ENCODE peak calls at places on chromosomes 16 and 17, in eight cellular contexts. V, M, F, K, H, R, N and U are unnamed samples.
A peak's percentile ranks its signal among the peaks of the same experiment; 100 is the strongest.

GRCh38 chr17:2070241-2071023 is 15.5 kb downstream of the HIC1 start:
- DNase-seq in V (no peak), M (no peak), F (no peak), K (no peak), H (no peak), R (no peak), N (no peak), U (no peak)

GRCh38 chr17:1490643-1491405 is 1.7 kb downstream of the MYO1C start:
- DNase-seq in V (peak; percentile 83), M (peak; percentile 84), F (peak; percentile 46), K (peak; percentile 84), H (peak; percentile 78), R (peak; percentile 81), N (peak; percentile 41), U (peak; percentile 76)

GRCh38 chr17:40325156-40326013 is 16.4 kb downstream of the RARA start:
- DNase-seq in V (no peak), M (no peak), F (no peak), K (no peak), H (no peak), R (no peak), N (no peak), U (no peak)

GRCh38 chr16:79081292-79082066 is 519.1 kb downstream of the MAF start:
- DNase-seq in V (no peak), M (no peak), F (no peak), K (no peak), H (no peak), R (no peak), N (no peak), U (no peak)

GRCh38 chr16:50593410-50594139 is 45.4 kb downstream of the NKD1 start:
- DNase-seq in V (no peak), M (no peak), F (no peak), K (peak; percentile 86), H (peak; percentile 31), R (no peak), N (no peak), U (no peak)

GRCh38 chr17:5958850-5959249 is 111.3 kb upstream of the WSCD1 start:
- DNase-seq in V (no peak), M (no peak), F (peak; percentile 10), K (no peak), H (no peak), R (no peak), N (no peak), U (no peak)

GRCh38 chr16:58230259-58230658 is 32.4 kb upstream of the CSNK2A2 start:
- DNase-seq in V (no peak), M (no peak), F (no peak), K (no peak), H (no peak), R (no peak), N (no peak), U (no peak)

GRCh38 chr17:35789044-35789443 is 6.4 kb downstream of the MMP28 start:
- DNase-seq in V (no peak), M (no peak), F (no peak), K (no peak), H (no peak), R (no peak), N (no peak), U (no peak)

GRCh38 chr16:566475-567361 is at the start of gene NHLRC4:
- DNase-seq in V (peak; percentile 76), M (peak; percentile 78), F (no peak), K (peak; percentile 48), H (peak; percentile 42), R (peak; percentile 80), N (peak; percentile 25), U (peak; percentile 59)
- H3K4me1 ChIP-seq in V (peaks cover 20% of the 10 kb centered on the region), M (peaks cover 39% of the 10 kb centered on the region), F (peaks cover 6% of the 10 kb centered on the region), K (peaks cover 13% of the 10 kb centered on the region), H (peaks cover 15% of the 10 kb centered on the region), R (peaks cover 24% of the 10 kb centered on the region), N (peaks cover 38% of the 10 kb centered on the region), U (peaks cover 5% of the 10 kb centered on the region)

GRCh38 chr17:64203630-64204029 is 59.4 kb downstream of the TEX2 start:
- DNase-seq in V (no peak), M (no peak), F (no peak), K (no peak), H (no peak), R (no peak), N (no peak), U (no peak)

GRCh38 chr17:64209356-64209941 is 53.6 kb downstream of the TEX2 start:
- DNase-seq in V (no peak), M (no peak), F (no peak), K (no peak), H (no peak), R (no peak), N (no peak), U (no peak)

GRCh38 chr17:64209983-64210382 is 53.1 kb downstream of the TEX2 start:
- DNase-seq in V (no peak), M (no peak), F (no peak), K (no peak), H (no peak), R (no peak), N (no peak), U (no peak)

GRCh38 chr17:64202683-64203430 is 60.2 kb downstream of the TEX2 start:
- DNase-seq in V (no peak), M (no peak), F (peak; percentile 86), K (peak; percentile 29), H (peak; percentile 75), R (no peak), N (no peak), U (no peak)

GRCh38 chr17:64205804-64206203 is 57.3 kb downstream of the TEX2 start:
- DNase-seq in V (no peak), M (no peak), F (no peak), K (no peak), H (no peak), R (no peak), N (no peak), U (no peak)
- H3K4me1 ChIP-seq in V (no peaks in the 10 kb centered on the region), M (peaks cover 8% of the 10 kb centered on the region), F (peaks cover 16% of the 10 kb centered on the region), K (peaks cover 4% of the 10 kb centered on the region), H (peaks cover 31% of the 10 kb centered on the region), R (peaks cover 8% of the 10 kb centered on the region), N (no peaks in the 10 kb centered on the region), U (peaks cover 8% of the 10 kb centered on the region)

GRCh38 chr17:7237761-7238417 is 1.4 kb downstream of the PHF23 start:
- DNase-seq in V (peak; percentile 95), M (peak; percentile 91), F (peak; percentile 42), K (peak; percentile 92), H (peak; percentile 82), R (peak; percentile 87), N (peak; percentile 75), U (peak; percentile 85)
- H3K4me1 ChIP-seq in V (peaks cover 28% of the 10 kb centered on the region), M (peaks cover 47% of the 10 kb centered on the region), F (peaks cover 40% of the 10 kb centered on the region), K (peaks cover 19% of the 10 kb centered on the region), H (peaks cover 52% of the 10 kb centered on the region), R (peaks cover 28% of the 10 kb centered on the region), N (peaks cover 40% of the 10 kb centered on the region), U (peaks cover 18% of the 10 kb centered on the region)

GRCh38 chr17:78954684-78955083 is 25.0 kb downstream of the LGALS3BP start:
- DNase-seq in V (no peak), M (no peak), F (no peak), K (no peak), H (no peak), R (no peak), N (no peak), U (no peak)

GRCh38 chr17:78953356-78954350 is 26.1 kb downstream of the LGALS3BP start:
- DNase-seq in V (no peak), M (no peak), F (no peak), K (peak; percentile 54), H (no peak), R (no peak), N (no peak), U (no peak)

GRCh38 chr17:78950870-78951269 is 25.7 kb upstream of the TIMP2 start:
- DNase-seq in V (no peak), M (no peak), F (no peak), K (no peak), H (no peak), R (no peak), N (no peak), U (no peak)

GRCh38 chr17:78952706-78953105 is 27.0 kb downstream of the LGALS3BP start:
- DNase-seq in V (no peak), M (no peak), F (no peak), K (no peak), H (no peak), R (no peak), N (no peak), U (no peak)

DNA sequence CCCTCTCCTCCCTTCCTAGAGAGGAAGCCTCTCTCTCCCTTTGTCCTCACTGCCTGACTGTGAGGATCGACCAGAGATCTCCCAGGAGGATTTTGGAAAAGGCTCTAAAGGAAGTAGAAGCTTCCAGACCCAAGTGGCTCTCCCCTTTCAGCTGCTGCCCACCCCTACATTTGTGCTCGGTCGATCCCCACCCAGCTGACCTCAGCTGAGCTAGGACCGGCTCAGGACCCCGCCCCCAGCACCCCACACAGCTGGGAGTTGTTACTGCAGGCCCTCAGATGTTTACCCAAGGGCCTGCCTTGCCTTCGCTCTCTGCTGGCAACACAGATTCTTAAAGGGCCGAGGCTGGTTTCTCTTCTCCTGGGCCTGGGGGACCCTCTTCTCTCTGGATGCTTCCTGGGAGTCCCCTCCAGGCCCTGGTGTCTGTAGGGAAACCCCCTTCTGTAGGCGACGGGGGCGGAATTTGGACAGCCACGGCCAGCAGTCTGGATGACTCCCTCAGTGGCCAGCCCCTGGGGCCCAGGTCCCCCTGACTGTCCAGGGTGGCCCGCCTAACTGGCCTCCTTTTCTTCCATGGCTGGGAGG is 26.9 kb upstream of the TIMP2 start:
- DNase-seq in V (no peak), M (no peak), F (no peak), K (no peak), H (peak; percentile 37), R (no peak), N (no peak), U (no peak)
- H3K4me1 ChIP-seq in V (peaks cover 2% of the 10 kb centered on the region), M (peaks cover 8% of the 10 kb centered on the region), F (no peaks in the 10 kb centered on the region), K (peaks cover 4% of the 10 kb centered on the region), H (peaks cover 10% of the 10 kb centered on the region), R (no peaks in the 10 kb centered on the region), N (no peaks in the 10 kb centered on the region), U (no peaks in the 10 kb centered on the region)

GRCh38 chr17:77327566-77328463 is 187.0 kb downstream of the SEC14L1 start:
- DNase-seq in V (peak; percentile 61), M (peak; percentile 36), F (no peak), K (no peak), H (no peak), R (peak; percentile 53), N (no peak), U (peak; percentile 27)
- H3K4me1 ChIP-seq in V (peaks cover 37% of the 10 kb centered on the region), M (peaks cover 61% of the 10 kb centered on the region), F (peaks cover 52% of the 10 kb centered on the region), K (peaks cover 7% of the 10 kb centered on the region), H (peaks cover 46% of the 10 kb centered on the region), R (peaks cover 32% of the 10 kb centered on the region), N (peaks cover 53% of the 10 kb centered on the region), U (no peaks in the 10 kb centered on the region)